ENCODE peak calls at places on chromosomes 12 and 14, in four cellular contexts. V is K562, D is GM12878, L is HepG2. X is an unnamed sample.
A peak's percentile ranks its signal among the peaks of the same experiment; 100 is the strongest.

GRCh38 chr14:72598328-72598727 is 295.6 kb downstream of the DPF3 start:
- DNase-seq in V (no peak), D (no peak), L (no peak), X (no peak)

GRCh38 chr12:68158427-68158826 is 1.1 kb downstream of the IFNG start:
- DNase-seq in V (peak; percentile 28), D (no peak), L (no peak), X (no peak)

GRCh38 chr12:45435945-45436710 is 220.2 kb downstream of the ANO6 start:
- DNase-seq in V (no peak), D (no peak), L (no peak), X (no peak)

GRCh38 chr12:69417231-69417630 is 53.0 kb upstream of the FRS2 start:
- DNase-seq in V (no peak), D (no peak), L (no peak), X (no peak)

GRCh38 chr12:62785941-62786559 is 148.9 kb downstream of the PPM1H start:
- DNase-seq in V (no peak), D (no peak), L (no peak), X (no peak)

GRCh38 chr14:22179190-22179589 is 409.8 kb downstream of the DAD1 start:
- DNase-seq in V (no peak), D (no peak), L (no peak), X (no peak)

GRCh38 chr12:51888316-51889215 is 663 bp downstream of the ANKRD33 start:
- DNase-seq in V (no peak), D (no peak), L (no peak), X (peak; percentile 19)

GRCh38 chr14:100078997-100079561 is 13.9 kb downstream of the EVL start:
- DNase-seq in V (peak; percentile 56), D (no peak), L (no peak), X (peak; percentile 61)

GRCh38 chr14:64069634-64070359 is 217.0 kb downstream of the SYNE2 start:
- DNase-seq in V (no peak), D (no peak), L (no peak), X (no peak)

GRCh38 chr14:105377555-105378182 is 20.7 kb upstream of the TEX22 start:
- DNase-seq in V (peak; percentile 25), D (no peak), L (no peak), X (no peak)

GRCh38 chr12:93848453-93849120 is 171.4 kb downstream of the CRADD start:
- DNase-seq in V (no peak), D (no peak), L (no peak), X (no peak)

GRCh38 chr12:10634427-10634826 is 21.0 kb upstream of the MAGOHB start:
- DNase-seq in V (no peak), D (no peak), L (peak; percentile 3), X (no peak)

GRCh38 chr14:71533396-71533795 is 398.8 kb upstream of the RGS6 start:
- DNase-seq in V (no peak), D (no peak), L (no peak), X (no peak)

GRCh38 chr12:122867701-122868461 is 28.0 kb downstream of the VPS37B start:
- DNase-seq in V (peak; percentile 53), D (no peak), L (peak; percentile 71), X (peak; percentile 60)

GRCh38 chr12:116590561-116590960 is 31.4 kb downstream of the MAP1LC3B2 start:
- DNase-seq in V (no peak), D (no peak), L (peak; percentile 15), X (no peak)

GRCh38 chr14:31070431-31070830 is 44.3 kb upstream of the STRN3 start:
- DNase-seq in V (no peak), D (no peak), L (no peak), X (no peak)

GRCh38 chr14:86723254-86723624 is 1193.3 kb downstream of the FLRT2 start:
- DNase-seq in V (no peak), D (no peak), L (peak; percentile 60), X (no peak)

GRCh38 chr12:89730060-89730459 is 21.4 kb upstream of the ATP2B1 start:
- DNase-seq in V (no peak), D (no peak), L (no peak), X (no peak)

GRCh38 chr12:116333402-116333801 is 55.9 kb upstream of the MED13L start:
- DNase-seq in V (no peak), D (no peak), L (no peak), X (no peak)

GRCh38 chr14:70754989-70755388 is 54.3 kb downstream of the MAP3K9 start:
- DNase-seq in V (no peak), D (no peak), L (peak; percentile 41), X (no peak)

GRCh38 chr12:76277480-76277879 is 70.7 kb downstream of the BBS10 start:
- DNase-seq in V (no peak), D (no peak), L (no peak), X (no peak)

GRCh38 chr14:30657606-30658163 is 35.6 kb downstream of the SCFD1 start:
- DNase-seq in V (no peak), D (no peak), L (peak; percentile 39), X (no peak)

GRCh38 chr12:65827827-65828231 is 3.5 kb downstream of the HMGA2 start:
- DNase-seq in V (no peak), D (no peak), L (peak; percentile 31), X (no peak)
- TF ChIP-seq FOXM1 in V (no peak), D (no peak), L (no peak), X (no peak)

DNA sequence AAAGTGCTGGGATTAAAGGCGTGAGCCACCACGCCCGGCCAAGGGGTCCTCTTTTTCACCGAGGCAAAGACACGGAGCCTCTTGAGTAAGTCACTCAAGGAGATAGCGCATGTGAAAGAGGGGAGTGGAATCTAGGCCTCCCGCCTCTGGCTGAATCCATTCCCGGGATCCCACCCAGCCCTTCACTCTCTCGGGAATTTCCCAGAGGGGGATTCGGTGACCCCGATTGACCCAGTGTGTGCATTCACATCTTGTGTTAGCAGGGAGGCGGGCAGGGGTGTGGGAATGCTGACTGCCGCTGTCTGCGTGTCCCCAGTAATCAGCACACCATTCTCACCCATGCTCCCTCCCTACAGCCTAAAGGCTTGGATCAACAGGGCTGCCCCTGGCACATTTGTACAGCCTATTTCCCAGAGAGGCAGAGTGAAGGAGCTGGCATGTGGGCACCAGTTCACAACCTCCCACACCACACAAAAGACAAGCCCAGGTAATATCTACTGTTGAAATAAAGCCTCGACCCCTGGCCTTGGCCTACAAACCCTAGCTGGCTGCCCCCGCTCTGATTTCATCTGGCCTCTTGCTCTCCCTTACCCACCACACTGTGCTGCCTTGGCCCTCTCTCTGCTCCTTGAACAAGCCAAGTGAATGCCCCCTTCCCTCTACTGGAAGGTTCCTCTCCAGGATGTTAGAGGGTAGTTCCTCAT is 1.3 kb upstream of the LTBP2 start:
- DNase-seq in V (no peak), D (no peak), L (no peak), X (no peak)
- H3K27ac ChIP-seq in V (no peak overlapping the region), D (no peak overlapping the region), L (no peak overlapping the region), X (no peak overlapping the region)

GRCh38 chr12:92288533-92288932 is 142.9 kb upstream of the BTG1 start:
- DNase-seq in V (no peak), D (no peak), L (no peak), X (no peak)
- TF ChIP-seq FOXM1 in V (no peak), D (no peak), L (no peak), X (no peak)

DNA sequence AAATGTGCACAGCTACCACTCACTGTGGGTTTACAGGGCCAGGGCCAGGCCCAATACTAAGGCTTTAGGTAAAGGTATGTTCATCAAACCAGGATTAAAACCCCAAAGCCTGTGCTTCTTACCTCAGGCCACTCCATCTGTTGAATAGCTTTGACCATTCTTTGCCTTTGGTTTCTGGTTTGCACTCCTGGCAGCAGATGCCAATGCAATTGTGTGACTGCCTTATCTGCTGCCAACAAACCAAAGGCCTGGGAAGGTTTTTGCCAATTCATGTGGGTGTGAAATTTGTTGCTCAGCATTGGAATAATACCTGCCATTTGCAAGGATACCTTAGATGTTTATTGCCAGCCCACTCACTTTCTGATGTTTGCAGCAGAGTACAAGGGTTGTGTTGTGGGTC is 221.6 kb downstream of the C12orf75 start:
- DNase-seq in V (no peak), D (no peak), L (no peak), X (no peak)
- H3K27ac ChIP-seq in V (no peak overlapping the region), D (no peak overlapping the region), L (no peak overlapping the region), X (no peak overlapping the region)

DNA sequence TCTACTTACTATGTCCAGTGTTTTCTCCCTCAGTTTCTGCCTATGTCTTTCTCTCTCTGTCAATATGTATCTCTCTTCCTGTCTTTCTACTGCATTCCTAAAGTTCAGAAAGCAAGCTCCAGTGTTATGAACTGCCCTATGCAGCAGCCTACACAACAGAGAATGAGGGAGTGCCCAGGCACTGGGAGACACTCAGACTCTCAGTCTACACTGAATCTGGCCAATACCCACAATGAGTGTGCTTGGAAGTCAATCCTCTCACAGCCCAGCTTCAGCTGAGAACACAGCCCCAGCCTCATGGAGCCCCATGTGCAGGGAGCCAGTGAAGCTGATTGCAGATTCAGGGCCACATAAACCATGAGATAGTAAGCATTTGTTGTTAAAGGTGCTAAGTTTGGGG is 128.7 kb downstream of the ALG10 start:
- DNase-seq in V (no peak), D (no peak), L (no peak), X (no peak)
- TF ChIP-seq FOXM1 in V (no peak), D (no peak), L (no peak), X (no peak)

GRCh38 chr12:96396914-96397313 is 3.3 kb downstream of the CDK17 start:
- DNase-seq in V (no peak), D (no peak), L (no peak), X (no peak)

GRCh38 chr12:96387981-96388380 is 12.3 kb downstream of the CDK17 start:
- DNase-seq in V (no peak), D (no peak), L (no peak), X (no peak)

GRCh38 chr12:96395236-96395635 is 5.0 kb downstream of the CDK17 start:
- DNase-seq in V (no peak), D (no peak), L (peak; percentile 12), X (no peak)

GRCh38 chr12:96396209-96396608 is 4.0 kb downstream of the CDK17 start:
- DNase-seq in V (no peak), D (no peak), L (no peak), X (no peak)

DNA sequence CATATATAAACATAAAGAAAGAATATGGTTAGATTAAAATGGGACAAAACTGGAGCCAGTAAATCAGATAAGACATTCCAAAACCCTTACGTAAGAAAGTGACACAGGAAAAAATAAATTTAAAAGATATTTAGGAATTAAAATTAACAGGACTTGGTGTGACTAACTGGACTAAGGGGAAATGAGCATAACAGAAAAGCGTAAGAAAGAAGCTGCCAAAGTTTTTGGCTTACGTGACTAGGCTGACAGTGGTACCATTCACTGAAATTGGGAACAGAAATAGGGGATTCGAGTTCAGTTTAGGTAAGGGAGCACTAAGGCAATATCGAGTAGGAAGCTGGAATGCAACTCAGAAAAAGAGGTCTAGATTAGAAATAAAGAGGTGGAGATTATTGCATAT is 7.8 kb downstream of the CDK17 start:
- DNase-seq in V (no peak), D (no peak), L (no peak), X (no peak)
- H3K27ac ChIP-seq in V (peak overlapping the region; percentile 34), D (no peak overlapping the region), L (no peak overlapping the region), X (no peak overlapping the region)

GRCh38 chr14:47539065-47539464 is 136.3 kb downstream of the MDGA2 start:
- DNase-seq in V (no peak), D (no peak), L (peak; percentile 10), X (no peak)
- TF ChIP-seq FOXM1 in V (no peak), D (no peak), L (no peak), X (no peak)

X was measured in SK-N-SH.